ENCODE peak calls at places on chromosome 12, in ten cellular contexts. D, B, J, N, V, W, A, O, T and E are unnamed samples.

GRCh38 chr12:92485356-92486348 is 217.1 kb upstream of the PLEKHG7 start:
- DNase-seq in O (no peak), W (no peak), J (no peak), V (no peak), T (no peak), A (no peak), D (peak; percentile 63), B (no peak), N (no peak), E (no peak)

GRCh38 chr12:90280564-90281058 is 572.0 kb upstream of the ATP2B1 start:
- DNase-seq in D (peak; percentile 69), T (no peak), J (no peak), W (peak; percentile 30), V (no peak), A (peak; percentile 31), N (no peak), O (no peak), B (no peak), E (no peak)

GRCh38 chr12:3872800-3873636 is at the start of gene PARP11:
- DNase-seq in V (peak; percentile 97), J (peak; percentile 95), D (peak; percentile 92), T (peak; percentile 96), W (peak; percentile 94), O (peak; percentile 96), B (peak; percentile 95), A (peak; percentile 86), N (peak; percentile 79), E (peak; percentile 91)

GRCh38 chr12:65496617-65497016 is 218.1 kb downstream of the MSRB3 start:
- DNase-seq in D (peak; percentile 64), V (no peak), T (no peak), W (no peak), O (no peak), N (no peak), J (no peak), B (peak; percentile 44), A (no peak), E (no peak)

GRCh38 chr12:6647083-6647604 is at the start of gene ACRBP:
- DNase-seq in N (no peak), V (peak; percentile 80), A (peak; percentile 35), W (no peak), O (peak; percentile 84), J (peak; percentile 69), B (peak; percentile 50), D (peak; percentile 60), T (peak; percentile 79), E (no peak)

GRCh38 chr12:110010853-110011835 is 11.9 kb downstream of the ANKRD13A start:
- DNase-seq in O (no peak), B (no peak), W (no peak), V (peak; percentile 76), D (no peak), N (no peak), T (no peak), A (no peak), J (no peak), E (no peak)

GRCh38 chr12:93174048-93174447 is 203.7 kb upstream of the NUDT4 start:
- DNase-seq in D (peak; percentile 97), A (no peak), N (peak; percentile 87), O (no peak), J (no peak), T (no peak), V (no peak), B (peak; percentile 85), W (no peak), E (peak; percentile 68)

GRCh38 chr12:64745259-64745807 is 13.9 kb downstream of the GNS start:
- DNase-seq in T (no peak), J (no peak), W (no peak), V (no peak), N (no peak), A (no peak), B (no peak), D (no peak), O (no peak), E (no peak)

DNA sequence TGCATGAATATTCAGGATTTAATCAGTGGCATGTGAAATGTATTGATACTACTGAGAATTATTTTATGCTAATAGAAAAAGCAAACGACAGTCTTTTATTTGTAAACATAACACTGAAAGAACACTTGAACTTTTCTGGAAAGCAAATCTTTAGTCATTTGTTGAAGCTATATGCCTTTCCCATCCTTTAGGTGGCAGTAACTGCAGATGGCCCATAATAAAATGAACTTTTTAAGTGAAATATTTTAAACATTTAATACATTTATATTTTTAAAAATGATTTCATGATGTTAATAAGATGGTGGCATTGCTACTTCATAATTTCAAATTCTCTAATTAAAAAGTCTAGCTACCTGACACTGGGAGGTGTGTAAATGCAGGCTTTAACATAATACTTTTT is 13.9 kb upstream of the KRR1 start:
- DNase-seq in O (no peak), W (no peak), B (no peak), V (peak; percentile 13), N (no peak), A (no peak), J (no peak), T (no peak), D (no peak), E (no peak)
- TF ChIP-seq CTCF in O (no peak), W (peak; percentile 57), B (peak; percentile 57), V (peak; percentile 68), N (no peak), A (peak; percentile 47), J (peak; percentile 52), T (no peak), D (peak; percentile 47), E (peak; percentile 80)

GRCh38 chr12:39621670-39622069 is 2.1 kb upstream of the ABCD2 start:
- DNase-seq in B (no peak), N (no peak), J (no peak), V (no peak), W (no peak), A (no peak), T (no peak), O (no peak), D (no peak), E (no peak)

GRCh38 chr12:39620664-39621658 is 1.4 kb upstream of the ABCD2 start:
- DNase-seq in W (no peak), V (peak; percentile 49), A (no peak), T (no peak), J (no peak), B (no peak), N (no peak), O (no peak), D (no peak), E (no peak)

GRCh38 chr12:39622306-39622705 is 2.7 kb upstream of the ABCD2 start:
- DNase-seq in T (no peak), J (no peak), V (peak; percentile 45), N (no peak), A (no peak), O (no peak), B (no peak), W (no peak), D (no peak), E (no peak)

GRCh38 chr12:39626033-39626814 is 6.6 kb upstream of the ABCD2 start:
- DNase-seq in T (no peak), N (no peak), D (no peak), B (no peak), W (no peak), V (no peak), J (no peak), A (no peak), O (no peak), E (no peak)

GRCh38 chr12:39623919-39624318 is 4.3 kb upstream of the ABCD2 start:
- DNase-seq in W (peak; percentile 50), T (no peak), A (no peak), J (no peak), V (no peak), N (no peak), D (peak; percentile 28), B (no peak), O (no peak), E (no peak)
- TF ChIP-seq CTCF in W (no peak), T (no peak), A (no peak), J (no peak), V (no peak), N (no peak), D (no peak), B (no peak), O (no peak), E (no peak)

GRCh38 chr12:47023944-47024343 is 55.5 kb upstream of the PCED1B start:
- DNase-seq in B (no peak), J (no peak), T (no peak), A (no peak), W (peak; percentile 72), N (no peak), D (no peak), O (no peak), V (no peak), E (no peak)

GRCh38 chr12:47023311-47023710 is 56.1 kb upstream of the PCED1B start:
- DNase-seq in J (no peak), B (no peak), D (no peak), N (no peak), A (no peak), V (no peak), O (no peak), T (no peak), W (no peak), E (no peak)

GRCh38 chr12:47022296-47022695 is 57.1 kb upstream of the PCED1B start:
- DNase-seq in V (no peak), O (no peak), W (peak; percentile 63), A (no peak), J (no peak), B (peak; percentile 76), D (peak; percentile 61), T (no peak), N (no peak), E (peak; percentile 79)

GRCh38 chr12:47020211-47020821 is 59.1 kb upstream of the PCED1B start:
- DNase-seq in N (no peak), J (no peak), A (no peak), D (no peak), T (no peak), B (peak; percentile 50), O (no peak), V (no peak), W (no peak), E (no peak)

DNA sequence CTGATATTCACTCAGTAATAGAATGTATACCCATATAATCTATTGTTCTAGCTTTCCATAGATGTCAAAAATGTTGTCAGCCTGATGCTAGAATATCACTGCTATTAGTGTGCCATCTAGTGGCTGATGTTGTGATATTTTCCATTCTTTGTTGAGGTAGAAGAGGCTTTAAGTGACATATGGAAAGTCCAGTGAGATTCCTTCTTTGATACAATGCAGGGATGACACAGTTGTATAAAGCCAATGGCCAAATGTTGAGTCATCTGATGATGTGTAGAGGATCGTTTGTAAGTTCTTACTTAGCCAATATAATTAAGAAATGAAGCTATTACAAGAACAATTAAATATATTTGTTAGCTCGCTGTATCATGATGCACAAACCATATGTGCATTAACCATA is 58.1 kb upstream of the PCED1B start:
- DNase-seq in T (no peak), W (peak; percentile 93), J (peak; percentile 25), A (no peak), V (peak; percentile 56), O (no peak), B (peak; percentile 89), D (peak; percentile 95), N (peak; percentile 56), E (peak; percentile 97)
- TF ChIP-seq CTCF in T (peak; percentile 67), W (peak; percentile 67), J (peak; percentile 84), A (peak; percentile 49), V (peak; percentile 94), O (peak; percentile 50), B (peak; percentile 74), D (peak; percentile 73), N (peak; percentile 70), E (peak; percentile 94)

GRCh38 chr12:111405149-111405855 is 421 bp upstream of the SH2B3 start:
- DNase-seq in O (peak; percentile 99), B (peak; percentile 82), N (peak; percentile 30), T (peak; percentile 90), V (peak; percentile 98), W (peak; percentile 81), D (peak; percentile 83), A (peak; percentile 75), J (peak; percentile 98), E (peak; percentile 86)

GRCh38 chr12:111407371-111408115 is 1.8 kb downstream of the SH2B3 start:
- DNase-seq in D (no peak), W (no peak), N (no peak), B (no peak), A (no peak), J (peak; percentile 13), O (peak; percentile 51), V (peak; percentile 36), T (no peak), E (no peak)

GRCh38 chr12:111408116-111408440 is 2.4 kb downstream of the SH2B3 start:
- DNase-seq in V (no peak), O (no peak), J (no peak), B (no peak), W (no peak), D (no peak), A (no peak), N (no peak), T (no peak), E (no peak)

GRCh38 chr12:111405856-111406473 is at the start of gene SH2B3:
- DNase-seq in O (no peak), W (no peak), N (no peak), T (no peak), A (no peak), J (no peak), D (peak; percentile 54), B (peak; percentile 60), V (no peak), E (peak; percentile 47)

GRCh38 chr12:111406474-111407370 is 999 bp downstream of the SH2B3 start:
- DNase-seq in T (no peak), O (peak; percentile 45), J (no peak), D (no peak), N (no peak), W (no peak), V (peak; percentile 48), A (no peak), B (no peak), E (no peak)
- TF ChIP-seq CTCF in T (no peak), O (no peak), J (no peak), D (no peak), N (no peak), W (no peak), V (no peak), A (no peak), B (no peak), E (no peak)